ENCODE peak calls at places on chromosomes 1 and 21, in seven cellular contexts. One of them, this sample, is unnamed.
A peak's percentile ranks its signal among the peaks of the same experiment; 100 is the strongest.

GRCh38 chr1:25927541-25928265 is 21.5 kb upstream of the STMN1 start:
- DNase-seq in HFFc6: no peak
- DNase-seq in naive thymus-derived CD8-positive, alpha-beta T cell: no peak
- DNase-seq in B cell: no peak
- DNase-seq in PC-3: no peak
- DNase-seq in stimulated activated CD4-positive, alpha-beta T cell treated with anti-CD3 and anti-CD28 coated beads, Interleukin-2, amount 100 ng/mL, for 4 hours: no peak
- DNase-seq in DMS79 treated with DMSO at 0.1 percent for 48 hours: peak; percentile 63
- DNase-seq in this sample: no peak

GRCh38 chr1:39653546-39654031 is 14.1 kb upstream of the HEYL start:
- DNase-seq in HFFc6: peak; percentile 67
- DNase-seq in naive thymus-derived CD8-positive, alpha-beta T cell: peak; percentile 85
- DNase-seq in B cell: peak; percentile 66
- DNase-seq in PC-3: peak; percentile 81
- DNase-seq in stimulated activated CD4-positive, alpha-beta T cell treated with anti-CD3 and anti-CD28 coated beads, Interleukin-2, amount 100 ng/mL, for 4 hours: peak; percentile 58
- DNase-seq in DMS79 treated with DMSO at 0.1 percent for 48 hours: peak; percentile 80
- DNase-seq in this sample: peak; percentile 71

GRCh38 chr1:180237850-180238476 is 7.9 kb downstream of the LHX4 start:
- DNase-seq in HFFc6: no peak
- DNase-seq in naive thymus-derived CD8-positive, alpha-beta T cell: no peak
- DNase-seq in B cell: no peak
- DNase-seq in PC-3: no peak
- DNase-seq in stimulated activated CD4-positive, alpha-beta T cell treated with anti-CD3 and anti-CD28 coated beads, Interleukin-2, amount 100 ng/mL, for 4 hours: no peak
- DNase-seq in DMS79 treated with DMSO at 0.1 percent for 48 hours: no peak
- DNase-seq in this sample: no peak

GRCh38 chr1:21508580-21509350 is 458 bp upstream of the ALPL start:
- DNase-seq in HFFc6: no peak
- DNase-seq in naive thymus-derived CD8-positive, alpha-beta T cell: peak; percentile 76
- DNase-seq in B cell: peak; percentile 95
- DNase-seq in PC-3: peak; percentile 63
- DNase-seq in stimulated activated CD4-positive, alpha-beta T cell treated with anti-CD3 and anti-CD28 coated beads, Interleukin-2, amount 100 ng/mL, for 4 hours: peak; percentile 48
- DNase-seq in DMS79 treated with DMSO at 0.1 percent for 48 hours: peak; percentile 18
- DNase-seq in this sample: peak; percentile 48

GRCh38 chr1:44819257-44819593 is 10.9 kb downstream of the BTBD19 start:
- DNase-seq in HFFc6: no peak
- DNase-seq in naive thymus-derived CD8-positive, alpha-beta T cell: peak; percentile 4
- DNase-seq in B cell: no peak
- DNase-seq in PC-3: no peak
- DNase-seq in stimulated activated CD4-positive, alpha-beta T cell treated with anti-CD3 and anti-CD28 coated beads, Interleukin-2, amount 100 ng/mL, for 4 hours: no peak
- DNase-seq in DMS79 treated with DMSO at 0.1 percent for 48 hours: no peak
- DNase-seq in this sample: no peak

GRCh38 chr1:19817160-19817559 is 2.1 kb upstream of the RNF186 start:
- DNase-seq in HFFc6: no peak
- DNase-seq in naive thymus-derived CD8-positive, alpha-beta T cell: no peak
- DNase-seq in B cell: no peak
- DNase-seq in PC-3: no peak
- DNase-seq in stimulated activated CD4-positive, alpha-beta T cell treated with anti-CD3 and anti-CD28 coated beads, Interleukin-2, amount 100 ng/mL, for 4 hours: no peak
- DNase-seq in DMS79 treated with DMSO at 0.1 percent for 48 hours: no peak
- DNase-seq in this sample: no peak

GRCh38 chr1:219081943-219082925 is 91.4 kb upstream of the LYPLAL1 start:
- DNase-seq in HFFc6: no peak
- DNase-seq in naive thymus-derived CD8-positive, alpha-beta T cell: no peak
- DNase-seq in B cell: no peak
- DNase-seq in PC-3: no peak
- DNase-seq in stimulated activated CD4-positive, alpha-beta T cell treated with anti-CD3 and anti-CD28 coated beads, Interleukin-2, amount 100 ng/mL, for 4 hours: no peak
- DNase-seq in DMS79 treated with DMSO at 0.1 percent for 48 hours: no peak
- DNase-seq in this sample: no peak

GRCh38 chr1:218476385-218476784 is 131.2 kb downstream of the TGFB2 start:
- DNase-seq in HFFc6: peak; percentile 82
- DNase-seq in naive thymus-derived CD8-positive, alpha-beta T cell: no peak
- DNase-seq in B cell: no peak
- DNase-seq in PC-3: peak; percentile 97
- DNase-seq in stimulated activated CD4-positive, alpha-beta T cell treated with anti-CD3 and anti-CD28 coated beads, Interleukin-2, amount 100 ng/mL, for 4 hours: no peak
- DNase-seq in DMS79 treated with DMSO at 0.1 percent for 48 hours: no peak
- DNase-seq in this sample: no peak

GRCh38 chr1:152495066-152495675 is 15.4 kb upstream of the LCE5A start:
- DNase-seq in HFFc6: peak; percentile 8
- DNase-seq in naive thymus-derived CD8-positive, alpha-beta T cell: no peak
- DNase-seq in B cell: no peak
- DNase-seq in PC-3: peak; percentile 58
- DNase-seq in stimulated activated CD4-positive, alpha-beta T cell treated with anti-CD3 and anti-CD28 coated beads, Interleukin-2, amount 100 ng/mL, for 4 hours: no peak
- DNase-seq in DMS79 treated with DMSO at 0.1 percent for 48 hours: no peak
- DNase-seq in this sample: no peak

GRCh38 chr1:26237230-26237966 is 3.4 kb downstream of the CEP85 start:
- DNase-seq in HFFc6: no peak
- DNase-seq in naive thymus-derived CD8-positive, alpha-beta T cell: no peak
- DNase-seq in B cell: no peak
- DNase-seq in PC-3: peak; percentile 35
- DNase-seq in stimulated activated CD4-positive, alpha-beta T cell treated with anti-CD3 and anti-CD28 coated beads, Interleukin-2, amount 100 ng/mL, for 4 hours: no peak
- DNase-seq in DMS79 treated with DMSO at 0.1 percent for 48 hours: no peak
- DNase-seq in this sample: no peak

GRCh38 chr21:29018540-29018939 is 609 bp downstream of the RWDD2B start:
- DNase-seq in HFFc6: no peak
- DNase-seq in naive thymus-derived CD8-positive, alpha-beta T cell: no peak
- DNase-seq in B cell: no peak
- DNase-seq in PC-3: peak; percentile 20
- DNase-seq in stimulated activated CD4-positive, alpha-beta T cell treated with anti-CD3 and anti-CD28 coated beads, Interleukin-2, amount 100 ng/mL, for 4 hours: no peak
- DNase-seq in DMS79 treated with DMSO at 0.1 percent for 48 hours: peak; percentile 37
- DNase-seq in this sample: peak; percentile 19

GRCh38 chr1:10693497-10694273 is 102.8 kb downstream of the CASZ1 start:
- DNase-seq in HFFc6: no peak
- DNase-seq in naive thymus-derived CD8-positive, alpha-beta T cell: no peak
- DNase-seq in B cell: peak; percentile 90
- DNase-seq in PC-3: peak; percentile 22
- DNase-seq in stimulated activated CD4-positive, alpha-beta T cell treated with anti-CD3 and anti-CD28 coated beads, Interleukin-2, amount 100 ng/mL, for 4 hours: peak; percentile 17
- DNase-seq in DMS79 treated with DMSO at 0.1 percent for 48 hours: peak; percentile 31
- DNase-seq in this sample: peak; percentile 66

GRCh38 chr1:22780696-22781095 is 70.1 kb downstream of the EPHB2 start:
- DNase-seq in HFFc6: no peak
- DNase-seq in naive thymus-derived CD8-positive, alpha-beta T cell: no peak
- DNase-seq in B cell: no peak
- DNase-seq in PC-3: peak; percentile 39
- DNase-seq in stimulated activated CD4-positive, alpha-beta T cell treated with anti-CD3 and anti-CD28 coated beads, Interleukin-2, amount 100 ng/mL, for 4 hours: no peak
- DNase-seq in DMS79 treated with DMSO at 0.1 percent for 48 hours: no peak
- DNase-seq in this sample: no peak

GRCh38 chr1:169049258-169049936 is 57.1 kb upstream of the ATP1B1 start:
- DNase-seq in HFFc6: no peak
- DNase-seq in naive thymus-derived CD8-positive, alpha-beta T cell: no peak
- DNase-seq in B cell: no peak
- DNase-seq in PC-3: no peak
- DNase-seq in stimulated activated CD4-positive, alpha-beta T cell treated with anti-CD3 and anti-CD28 coated beads, Interleukin-2, amount 100 ng/mL, for 4 hours: no peak
- DNase-seq in DMS79 treated with DMSO at 0.1 percent for 48 hours: peak; percentile 11
- DNase-seq in this sample: no peak

GRCh38 chr1:204873176-204873575 is 2.5 kb downstream of the NFASC start:
- DNase-seq in HFFc6: no peak
- DNase-seq in naive thymus-derived CD8-positive, alpha-beta T cell: no peak
- DNase-seq in B cell: no peak
- DNase-seq in PC-3: no peak
- DNase-seq in stimulated activated CD4-positive, alpha-beta T cell treated with anti-CD3 and anti-CD28 coated beads, Interleukin-2, amount 100 ng/mL, for 4 hours: no peak
- DNase-seq in DMS79 treated with DMSO at 0.1 percent for 48 hours: no peak
- DNase-seq in this sample: no peak

GRCh38 chr1:160108888-160109662 is 6.5 kb upstream of the ATP1A2 start:
- DNase-seq in HFFc6: peak; percentile 39
- DNase-seq in naive thymus-derived CD8-positive, alpha-beta T cell: no peak
- DNase-seq in B cell: no peak
- DNase-seq in PC-3: peak; percentile 73
- DNase-seq in stimulated activated CD4-positive, alpha-beta T cell treated with anti-CD3 and anti-CD28 coated beads, Interleukin-2, amount 100 ng/mL, for 4 hours: peak; percentile 29
- DNase-seq in DMS79 treated with DMSO at 0.1 percent for 48 hours: no peak
- DNase-seq in this sample: no peak

GRCh38 chr1:182610606-182611194 is 6.5 kb upstream of the RGS16 start:
- DNase-seq in HFFc6: no peak
- DNase-seq in naive thymus-derived CD8-positive, alpha-beta T cell: no peak
- DNase-seq in B cell: no peak
- DNase-seq in PC-3: no peak
- DNase-seq in stimulated activated CD4-positive, alpha-beta T cell treated with anti-CD3 and anti-CD28 coated beads, Interleukin-2, amount 100 ng/mL, for 4 hours: no peak
- DNase-seq in DMS79 treated with DMSO at 0.1 percent for 48 hours: no peak
- DNase-seq in this sample: no peak

GRCh38 chr1:203342192-203342940 is 8.6 kb downstream of the FMOD start:
- DNase-seq in HFFc6: peak; percentile 19
- DNase-seq in naive thymus-derived CD8-positive, alpha-beta T cell: no peak
- DNase-seq in B cell: peak; percentile 68
- DNase-seq in PC-3: peak; percentile 71
- DNase-seq in stimulated activated CD4-positive, alpha-beta T cell treated with anti-CD3 and anti-CD28 coated beads, Interleukin-2, amount 100 ng/mL, for 4 hours: peak; percentile 31
- DNase-seq in DMS79 treated with DMSO at 0.1 percent for 48 hours: peak; percentile 12
- DNase-seq in this sample: peak; percentile 53

GRCh38 chr1:47501069-47501468 is 63.2 kb downstream of the FOXD2 start:
- DNase-seq in HFFc6: no peak
- DNase-seq in naive thymus-derived CD8-positive, alpha-beta T cell: no peak
- DNase-seq in B cell: no peak
- DNase-seq in PC-3: no peak
- DNase-seq in stimulated activated CD4-positive, alpha-beta T cell treated with anti-CD3 and anti-CD28 coated beads, Interleukin-2, amount 100 ng/mL, for 4 hours: no peak
- DNase-seq in DMS79 treated with DMSO at 0.1 percent for 48 hours: no peak
- DNase-seq in this sample: no peak

GRCh38 chr1:43237131-43237530 is 32.7 kb upstream of the TMEM125 start:
- DNase-seq in HFFc6: peak; percentile 73
- DNase-seq in naive thymus-derived CD8-positive, alpha-beta T cell: no peak
- DNase-seq in B cell: no peak
- DNase-seq in PC-3: no peak
- DNase-seq in stimulated activated CD4-positive, alpha-beta T cell treated with anti-CD3 and anti-CD28 coated beads, Interleukin-2, amount 100 ng/mL, for 4 hours: no peak
- DNase-seq in DMS79 treated with DMSO at 0.1 percent for 48 hours: no peak
- DNase-seq in this sample: no peak

GRCh38 chr1:29444782-29445325 is 208.5 kb downstream of the PTPRU start:
- DNase-seq in HFFc6: no peak
- DNase-seq in naive thymus-derived CD8-positive, alpha-beta T cell: no peak
- DNase-seq in B cell: no peak
- DNase-seq in PC-3: no peak
- DNase-seq in stimulated activated CD4-positive, alpha-beta T cell treated with anti-CD3 and anti-CD28 coated beads, Interleukin-2, amount 100 ng/mL, for 4 hours: no peak
- DNase-seq in DMS79 treated with DMSO at 0.1 percent for 48 hours: no peak
- DNase-seq in this sample: no peak

GRCh38 chr21:45461369-45461750 is 56.4 kb downstream of the COL18A1 start:
- DNase-seq in HFFc6: no peak
- DNase-seq in naive thymus-derived CD8-positive, alpha-beta T cell: peak; percentile 49
- DNase-seq in B cell: no peak
- DNase-seq in PC-3: no peak
- DNase-seq in stimulated activated CD4-positive, alpha-beta T cell treated with anti-CD3 and anti-CD28 coated beads, Interleukin-2, amount 100 ng/mL, for 4 hours: no peak
- DNase-seq in DMS79 treated with DMSO at 0.1 percent for 48 hours: no peak
- DNase-seq in this sample: no peak

GRCh38 chr1:170657275-170657853 is 6.6 kb upstream of the PRRX1 start:
- DNase-seq in HFFc6: no peak
- DNase-seq in naive thymus-derived CD8-positive, alpha-beta T cell: no peak
- DNase-seq in B cell: no peak
- DNase-seq in PC-3: peak; percentile 13
- DNase-seq in stimulated activated CD4-positive, alpha-beta T cell treated with anti-CD3 and anti-CD28 coated beads, Interleukin-2, amount 100 ng/mL, for 4 hours: no peak
- DNase-seq in DMS79 treated with DMSO at 0.1 percent for 48 hours: no peak
- DNase-seq in this sample: no peak

GRCh38 chr1:156426015-156426414 is 57.0 kb downstream of the RHBG start:
- DNase-seq in HFFc6: no peak
- DNase-seq in naive thymus-derived CD8-positive, alpha-beta T cell: no peak
- DNase-seq in B cell: no peak
- DNase-seq in PC-3: no peak
- DNase-seq in stimulated activated CD4-positive, alpha-beta T cell treated with anti-CD3 and anti-CD28 coated beads, Interleukin-2, amount 100 ng/mL, for 4 hours: no peak
- DNase-seq in DMS79 treated with DMSO at 0.1 percent for 48 hours: no peak
- DNase-seq in this sample: no peak

GRCh38 chr1:180953791-180954721 is 41.4 kb downstream of the KIAA1614 start:
- DNase-seq in HFFc6: peak; percentile 47
- DNase-seq in naive thymus-derived CD8-positive, alpha-beta T cell: peak; percentile 84
- DNase-seq in B cell: peak; percentile 87
- DNase-seq in PC-3: peak; percentile 48
- DNase-seq in stimulated activated CD4-positive, alpha-beta T cell treated with anti-CD3 and anti-CD28 coated beads, Interleukin-2, amount 100 ng/mL, for 4 hours: peak; percentile 54
- DNase-seq in DMS79 treated with DMSO at 0.1 percent for 48 hours: no peak
- DNase-seq in this sample: peak; percentile 64

GRCh38 chr1:6358144-6358624 is 35.4 kb downstream of the ACOT7 start:
- DNase-seq in HFFc6: no peak
- DNase-seq in naive thymus-derived CD8-positive, alpha-beta T cell: no peak
- DNase-seq in B cell: no peak
- DNase-seq in PC-3: no peak
- DNase-seq in stimulated activated CD4-positive, alpha-beta T cell treated with anti-CD3 and anti-CD28 coated beads, Interleukin-2, amount 100 ng/mL, for 4 hours: no peak
- DNase-seq in DMS79 treated with DMSO at 0.1 percent for 48 hours: no peak
- DNase-seq in this sample: no peak

GRCh38 chr1:223844521-223844961 is 1.2 kb downstream of the TP53BP2 start:
- DNase-seq in HFFc6: no peak
- DNase-seq in naive thymus-derived CD8-positive, alpha-beta T cell: peak; percentile 69
- DNase-seq in B cell: no peak
- DNase-seq in PC-3: peak; percentile 36
- DNase-seq in stimulated activated CD4-positive, alpha-beta T cell treated with anti-CD3 and anti-CD28 coated beads, Interleukin-2, amount 100 ng/mL, for 4 hours: no peak
- DNase-seq in DMS79 treated with DMSO at 0.1 percent for 48 hours: peak; percentile 45
- DNase-seq in this sample: no peak

GRCh38 chr1:54335396-54336056 is 70.7 kb downstream of the SSBP3 start:
- DNase-seq in HFFc6: peak; percentile 90
- DNase-seq in naive thymus-derived CD8-positive, alpha-beta T cell: no peak
- DNase-seq in B cell: no peak
- DNase-seq in PC-3: peak; percentile 33
- DNase-seq in stimulated activated CD4-positive, alpha-beta T cell treated with anti-CD3 and anti-CD28 coated beads, Interleukin-2, amount 100 ng/mL, for 4 hours: no peak
- DNase-seq in DMS79 treated with DMSO at 0.1 percent for 48 hours: no peak
- DNase-seq in this sample: no peak

GRCh38 chr1:153415850-153416570 is at the start of gene S100A7A:
- DNase-seq in HFFc6: no peak
- DNase-seq in naive thymus-derived CD8-positive, alpha-beta T cell: no peak
- DNase-seq in B cell: no peak
- DNase-seq in PC-3: no peak
- DNase-seq in stimulated activated CD4-positive, alpha-beta T cell treated with anti-CD3 and anti-CD28 coated beads, Interleukin-2, amount 100 ng/mL, for 4 hours: no peak
- DNase-seq in DMS79 treated with DMSO at 0.1 percent for 48 hours: no peak
- DNase-seq in this sample: no peak

GRCh38 chr1:58763214-58763613 is 20.6 kb downstream of the JUN start:
- DNase-seq in HFFc6: peak; percentile 84
- DNase-seq in naive thymus-derived CD8-positive, alpha-beta T cell: no peak
- DNase-seq in B cell: no peak
- DNase-seq in PC-3: peak; percentile 58
- DNase-seq in stimulated activated CD4-positive, alpha-beta T cell treated with anti-CD3 and anti-CD28 coated beads, Interleukin-2, amount 100 ng/mL, for 4 hours: no peak
- DNase-seq in DMS79 treated with DMSO at 0.1 percent for 48 hours: no peak
- DNase-seq in this sample: no peak

GRCh38 chr1:167631987-167632680 is 2.1 kb downstream of the RCSD1 start:
- DNase-seq in HFFc6: no peak
- DNase-seq in naive thymus-derived CD8-positive, alpha-beta T cell: no peak
- DNase-seq in B cell: peak; percentile 61
- DNase-seq in PC-3: no peak
- DNase-seq in stimulated activated CD4-positive, alpha-beta T cell treated with anti-CD3 and anti-CD28 coated beads, Interleukin-2, amount 100 ng/mL, for 4 hours: no peak
- DNase-seq in DMS79 treated with DMSO at 0.1 percent for 48 hours: no peak
- DNase-seq in this sample: no peak

GRCh38 chr1:74222701-74223100 is 12.5 kb upstream of the TNNI3K start:
- DNase-seq in HFFc6: no peak
- DNase-seq in naive thymus-derived CD8-positive, alpha-beta T cell: no peak
- DNase-seq in B cell: no peak
- DNase-seq in PC-3: peak; percentile 77
- DNase-seq in stimulated activated CD4-positive, alpha-beta T cell treated with anti-CD3 and anti-CD28 coated beads, Interleukin-2, amount 100 ng/mL, for 4 hours: no peak
- DNase-seq in DMS79 treated with DMSO at 0.1 percent for 48 hours: no peak
- DNase-seq in this sample: no peak

GRCh38 chr1:69433073-69433472 is 134.6 kb upstream of the LRRC7 start:
- DNase-seq in HFFc6: no peak
- DNase-seq in naive thymus-derived CD8-positive, alpha-beta T cell: no peak
- DNase-seq in B cell: no peak
- DNase-seq in PC-3: peak; percentile 10
- DNase-seq in stimulated activated CD4-positive, alpha-beta T cell treated with anti-CD3 and anti-CD28 coated beads, Interleukin-2, amount 100 ng/mL, for 4 hours: no peak
- DNase-seq in DMS79 treated with DMSO at 0.1 percent for 48 hours: no peak
- DNase-seq in this sample: no peak

GRCh38 chr1:52402860-52403240 is 1.4 kb downstream of the ORC1 start:
- DNase-seq in HFFc6: no peak
- DNase-seq in naive thymus-derived CD8-positive, alpha-beta T cell: no peak
- DNase-seq in B cell: no peak
- DNase-seq in PC-3: no peak
- DNase-seq in stimulated activated CD4-positive, alpha-beta T cell treated with anti-CD3 and anti-CD28 coated beads, Interleukin-2, amount 100 ng/mL, for 4 hours: no peak
- DNase-seq in DMS79 treated with DMSO at 0.1 percent for 48 hours: no peak
- DNase-seq in this sample: no peak

GRCh38 chr1:40032240-40032891 is 8.2 kb upstream of the CAP1 start:
- DNase-seq in HFFc6: peak; percentile 61
- DNase-seq in naive thymus-derived CD8-positive, alpha-beta T cell: peak; percentile 75
- DNase-seq in B cell: peak; percentile 39
- DNase-seq in PC-3: peak; percentile 71
- DNase-seq in stimulated activated CD4-positive, alpha-beta T cell treated with anti-CD3 and anti-CD28 coated beads, Interleukin-2, amount 100 ng/mL, for 4 hours: peak; percentile 46
- DNase-seq in DMS79 treated with DMSO at 0.1 percent for 48 hours: peak; percentile 28
- DNase-seq in this sample: peak; percentile 32

GRCh38 chr1:16338961-16339360 is 13.3 kb downstream of the FBXO42 start:
- DNase-seq in HFFc6: no peak
- DNase-seq in naive thymus-derived CD8-positive, alpha-beta T cell: no peak
- DNase-seq in B cell: no peak
- DNase-seq in PC-3: no peak
- DNase-seq in stimulated activated CD4-positive, alpha-beta T cell treated with anti-CD3 and anti-CD28 coated beads, Interleukin-2, amount 100 ng/mL, for 4 hours: no peak
- DNase-seq in DMS79 treated with DMSO at 0.1 percent for 48 hours: no peak
- DNase-seq in this sample: no peak